ENCODE peak calls at places on chromosomes 12 and 14, in seven cellular contexts. N is fibroblast of mammary gland; M is fibroblast of gingiva; E is activated naive CD4-positive, alpha-beta T cell; T is Right ventricle myocardium superior; Z is AG04449; O is glomerular endothelial cell. R is an unnamed sample.

GRCh38 chr12:77685112-77685511 is 145.6 kb upstream of the NAV3 start:
- DNase-seq in N (peak; percentile 82), M (peak; percentile 79), E (no peak), T (no peak), Z (peak; percentile 49), O (peak; percentile 65), R (peak; percentile 72)

GRCh38 chr14:105499256-105500035 is 8.4 kb downstream of the TEDC1 start:
- DNase-seq in N (no peak), M (no peak), E (no peak), T (peak; percentile 37), Z (no peak), O (no peak), R (no peak)

GRCh38 chr12:24997970-24998582 is 49.2 kb upstream of the BCAT1 start:
- DNase-seq in N (peak; percentile 84), M (peak; percentile 79), E (no peak), T (no peak), Z (peak; percentile 84), O (no peak), R (peak; percentile 82)

GRCh38 chr12:124842073-124842749 is 21.5 kb downstream of the SCARB1 start:
- DNase-seq in N (no peak), M (no peak), E (no peak), T (no peak), Z (no peak), O (no peak), R (no peak)

GRCh38 chr12:29053567-29053966 is 95.5 kb upstream of the FAR2 start:
- DNase-seq in N (no peak), M (no peak), E (no peak), T (no peak), Z (no peak), O (no peak), R (peak; percentile 21)

GRCh38 chr12:92921877-92922276 is 7.2 kb downstream of the EEA1 start:
- DNase-seq in N (no peak), M (no peak), E (no peak), T (no peak), Z (no peak), O (no peak), R (no peak)

GRCh38 chr14:51981218-51981854 is 8.0 kb upstream of the RTRAF start:
- DNase-seq in N (no peak), M (no peak), E (no peak), T (no peak), Z (no peak), O (no peak), R (no peak)

GRCh38 chr12:99390707-99391106 is 256.8 kb upstream of the GARIN6 start:
- DNase-seq in N (peak; percentile 2), M (no peak), E (no peak), T (no peak), Z (no peak), O (no peak), R (no peak)

GRCh38 chr12:55874465-55874864 is 31.7 kb upstream of the MMP19 start:
- DNase-seq in N (no peak), M (no peak), E (no peak), T (no peak), Z (no peak), O (no peak), R (no peak)

GRCh38 chr12:21456291-21456780 is 18.9 kb downstream of the PYROXD1 start:
- DNase-seq in N (no peak), M (no peak), E (no peak), T (no peak), Z (no peak), O (no peak), R (no peak)

GRCh38 chr12:5102261-5102789 is 58.6 kb downstream of the KCNA5 start:
- DNase-seq in N (peak; percentile 16), M (no peak), E (no peak), T (no peak), Z (peak; percentile 78), O (no peak), R (no peak)